ENCODE peak calls at places on chromosomes 11 and 22, in five cellular contexts. J is CD8-positive, alpha-beta memory T cell; D is mesenchymal stem cell; P is right lobe of liver; Z is CD8-positive, alpha-beta T cell. M is an unnamed sample.

GRCh38 chr22:46116491-46116958 is 33.8 kb upstream of the PPARA start:
- DNase-seq in J (peak; percentile 68), D (peak; percentile 80), P (peak; percentile 96), Z (peak; percentile 88), M (peak; percentile 80)

GRCh38 chr11:12117200-12117995 is 7.0 kb downstream of the MICAL2 start:
- DNase-seq in J (no peak), D (peak; percentile 84), P (no peak), Z (no peak), M (no peak)

GRCh38 chr11:18563090-18563730 is 25.3 kb downstream of the UEVLD start:
- DNase-seq in J (no peak), D (no peak), P (no peak), Z (no peak), M (no peak)

GRCh38 chr11:64534391-64534801 is 56.6 kb upstream of the SLC22A12 start:
- DNase-seq in J (no peak), D (no peak), P (no peak), Z (no peak), M (no peak)

GRCh38 chr11:28347351-28347750 is 239.2 kb downstream of the METTL15 start:
- DNase-seq in J (no peak), D (no peak), P (no peak), Z (no peak), M (no peak)

GRCh38 chr11:61971177-61972111 is 4.0 kb upstream of the FTH1 start:
- DNase-seq in J (no peak), D (peak; percentile 99), P (peak; percentile 98), Z (no peak), M (no peak)

GRCh38 chr11:19577391-19577831 is 135.2 kb upstream of the NAV2 start:
- DNase-seq in J (no peak), D (peak; percentile 56), P (no peak), Z (no peak), M (no peak)

GRCh38 chr11:12209096-12209495 is 98.7 kb downstream of the MICAL2 start:
- DNase-seq in J (no peak), D (no peak), P (no peak), Z (no peak), M (no peak)

GRCh38 chr22:33923660-33924246 is 3.5 kb upstream of the LARGE1 start:
- DNase-seq in J (no peak), D (peak; percentile 73), P (peak; percentile 77), Z (peak; percentile 31), M (peak; percentile 13)

GRCh38 chr11:134624166-134624920 is 212.3 kb upstream of the B3GAT1 start:
- DNase-seq in J (no peak), D (no peak), P (no peak), Z (no peak), M (no peak)

GRCh38 chr11:134625151-134625550 is 213.1 kb upstream of the B3GAT1 start:
- DNase-seq in J (no peak), D (no peak), P (no peak), Z (no peak), M (no peak)

GRCh38 chr11:134626032-134626431 is 214.0 kb upstream of the B3GAT1 start:
- DNase-seq in J (no peak), D (no peak), P (no peak), Z (peak; percentile 5), M (no peak)

GRCh38 chr11:134623711-134624110 is 211.7 kb upstream of the B3GAT1 start:
- DNase-seq in J (no peak), D (no peak), P (no peak), Z (no peak), M (no peak)

GRCh38 chr11:134625631-134626030 is 213.6 kb upstream of the B3GAT1 start:
- DNase-seq in J (no peak), D (no peak), P (no peak), Z (peak; percentile 2), M (no peak)
- H3K9me3 ChIP-seq in J (no peaks in the 10 kb centered on the region), D (peaks cover 2% of the 10 kb centered on the region), P (no peaks in the 10 kb centered on the region), Z (no peaks in the 10 kb centered on the region), M (no peaks in the 10 kb centered on the region)

GRCh38 chr22:47587361-47587760 is 824.9 kb downstream of the TBC1D22A start:
- DNase-seq in J (no peak), D (no peak), P (no peak), Z (no peak), M (no peak)

GRCh38 chr22:47587861-47588582 is 825.6 kb downstream of the TBC1D22A start:
- DNase-seq in J (no peak), D (no peak), P (no peak), Z (no peak), M (no peak)

GRCh38 chr22:47586946-47587345 is 824.5 kb downstream of the TBC1D22A start:
- DNase-seq in J (no peak), D (no peak), P (peak; percentile 12), Z (no peak), M (no peak)

GRCh38 chr22:47589271-47590250 is 827.1 kb downstream of the TBC1D22A start:
- DNase-seq in J (no peak), D (no peak), P (peak; percentile 26), Z (no peak), M (no peak)

DNA sequence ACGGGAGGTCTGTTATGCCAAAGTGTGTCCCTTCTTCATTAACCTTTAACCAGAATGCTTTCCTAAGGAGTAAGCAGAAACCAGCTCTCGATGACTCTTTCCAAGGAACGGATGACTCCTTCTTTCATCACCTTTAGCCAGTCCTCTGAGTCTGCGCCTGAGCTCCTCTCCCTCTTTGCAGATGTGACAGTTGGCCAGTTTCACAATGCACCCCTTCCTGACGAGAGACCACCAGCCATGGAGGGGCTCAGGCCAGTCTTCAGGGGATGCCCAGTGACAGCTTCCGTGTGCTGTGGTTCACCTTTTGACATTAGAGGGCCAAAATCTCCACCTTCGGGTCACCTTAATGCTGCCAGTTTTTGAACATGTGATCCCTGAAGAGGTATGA is 826.1 kb downstream of the TBC1D22A start:
- DNase-seq in J (no peak), D (no peak), P (peak; percentile 21), Z (no peak), M (no peak)
- H3K9me3 ChIP-seq in J (no peaks in the 10 kb centered on the region), D (peaks cover 18% of the 10 kb centered on the region), P (no peaks in the 10 kb centered on the region), Z (no peaks in the 10 kb centered on the region), M (no peaks in the 10 kb centered on the region)

DNA sequence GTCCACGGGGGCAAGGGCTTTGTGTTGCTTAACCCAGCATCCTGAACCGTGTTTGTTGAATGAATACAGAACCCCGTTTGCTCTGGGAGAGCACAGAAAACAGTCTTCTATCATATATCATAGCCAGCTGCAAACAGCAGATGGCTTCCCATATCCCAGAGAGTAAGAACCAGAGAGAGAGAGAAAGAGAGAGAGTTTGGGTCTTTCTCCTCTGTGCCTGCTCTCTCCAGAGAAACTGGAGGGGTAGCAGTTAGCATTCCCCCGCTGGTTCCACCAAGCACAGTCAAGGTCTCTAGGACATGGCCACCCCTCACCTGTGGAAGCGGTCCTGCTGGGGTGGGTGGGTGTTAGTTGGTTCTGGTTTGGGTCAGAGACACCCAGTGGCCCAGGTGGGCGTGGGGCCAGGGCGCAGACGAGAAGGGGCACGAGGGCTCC is 487 bp upstream of the TIMP3 start:
- DNase-seq in J (no peak), D (peak; percentile 44), P (no peak), Z (no peak), M (no peak)
- H3K9me3 ChIP-seq in J (no peaks in the 10 kb centered on the region), D (no peaks in the 10 kb centered on the region), P (no peaks in the 10 kb centered on the region), Z (no peaks in the 10 kb centered on the region), M (no peaks in the 10 kb centered on the region)

GRCh38 chr22:48896766-48897637 is 930.7 kb downstream of the BRD1 start:
- DNase-seq in J (no peak), D (no peak), P (no peak), Z (no peak), M (no peak)
- H3K9me3 ChIP-seq in J (no peaks in the 10 kb centered on the region), D (no peaks in the 10 kb centered on the region), P (no peaks in the 10 kb centered on the region), Z (no peaks in the 10 kb centered on the region), M (no peaks in the 10 kb centered on the region)

M was measured in T-helper 17 cell.